ENCODE peak calls at places on chromosomes 2 and 18, in eight cellular contexts. U, R, S, E, A, V, X and H are unnamed samples.

GRCh38 chr2:172510083-172510482 is 45.8 kb upstream of the PDK1 start:
- DNase-seq in U (no peak), R (no peak), S (no peak), E (no peak), A (no peak), V (no peak), X (no peak), H (no peak)

GRCh38 chr2:160252278-160252887 is 52.3 kb upstream of the ITGB6 start:
- DNase-seq in U (peak; percentile 34), R (no peak), S (peak; percentile 23), E (no peak), A (no peak), V (no peak), X (no peak), H (no peak)

GRCh38 chr2:236546561-236546961 is 23.1 kb upstream of the ACKR3 start:
- DNase-seq in U (no peak), R (no peak), S (peak; percentile 90), E (no peak), A (no peak), V (no peak), X (no peak), H (no peak)

GRCh38 chr2:121075006-121075545 is 209.9 kb downstream of the TFCP2L1 start:
- DNase-seq in U (peak; percentile 83), R (peak; percentile 98), S (peak; percentile 42), E (peak; percentile 55), A (no peak), V (peak; percentile 74), X (peak; percentile 71), H (peak; percentile 98)

GRCh38 chr2:53075760-53076159 is 691.8 kb upstream of the CHAC2 start:
- DNase-seq in U (no peak), R (no peak), S (no peak), E (no peak), A (no peak), V (no peak), X (no peak), H (no peak)

GRCh38 chr2:233676046-233676445 is 4.3 kb downstream of the UGT1A9 start:
- DNase-seq in U (no peak), R (peak; percentile 29), S (no peak), E (no peak), A (no peak), V (no peak), X (no peak), H (no peak)

GRCh38 chr2:62938126-62938525 is 112.5 kb upstream of the OTX1 start:
- DNase-seq in U (no peak), R (no peak), S (no peak), E (no peak), A (no peak), V (no peak), X (no peak), H (no peak)

GRCh38 chr18:50177294-50177992 is 17.5 kb downstream of the MYO5B start:
- DNase-seq in U (no peak), R (no peak), S (no peak), E (no peak), A (no peak), V (no peak), X (no peak), H (no peak)

GRCh38 chr2:154425999-154426398 is 272.5 kb upstream of the KCNJ3 start:
- DNase-seq in U (peak; percentile 10), R (no peak), S (no peak), E (no peak), A (no peak), V (peak; percentile 44), X (no peak), H (no peak)

GRCh38 chr2:9261231-9261883 is 54.7 kb downstream of the ASAP2 start:
- DNase-seq in U (no peak), R (no peak), S (no peak), E (no peak), A (no peak), V (no peak), X (no peak), H (peak; percentile 66)

GRCh38 chr2:121172456-121172855 is 112.5 kb downstream of the TFCP2L1 start:
- DNase-seq in U (no peak), R (no peak), S (no peak), E (no peak), A (no peak), V (no peak), X (no peak), H (no peak)

GRCh38 chr2:120632796-120633646 is 102.6 kb upstream of the GLI2 start:
- DNase-seq in U (no peak), R (peak; percentile 6), S (no peak), E (peak; percentile 57), A (no peak), V (no peak), X (no peak), H (peak; percentile 27)

GRCh38 chr2:240591226-240591625 is 4.7 kb downstream of the CAPN10 start:
- DNase-seq in U (no peak), R (no peak), S (no peak), E (no peak), A (no peak), V (no peak), X (no peak), H (peak; percentile 91)

GRCh38 chr2:110873597-110874525 is 141.5 kb downstream of the ACOXL start:
- DNase-seq in U (no peak), R (no peak), S (no peak), E (peak; percentile 52), A (no peak), V (no peak), X (no peak), H (no peak)

GRCh38 chr18:37294951-37295350 is 270.6 kb downstream of the CELF4 start:
- DNase-seq in U (peak; percentile 42), R (no peak), S (no peak), E (no peak), A (no peak), V (no peak), X (no peak), H (peak; percentile 75)

GRCh38 chr2:135703300-135703699 is 38.4 kb upstream of the UBXN4 start:
- DNase-seq in U (no peak), R (no peak), S (no peak), E (no peak), A (no peak), V (no peak), X (no peak), H (no peak)

GRCh38 chr2:138059967-138060635 is 95.8 kb downstream of the HNMT start:
- DNase-seq in U (no peak), R (peak; percentile 89), S (no peak), E (no peak), A (no peak), V (peak; percentile 73), X (no peak), H (peak; percentile 34)

DNA sequence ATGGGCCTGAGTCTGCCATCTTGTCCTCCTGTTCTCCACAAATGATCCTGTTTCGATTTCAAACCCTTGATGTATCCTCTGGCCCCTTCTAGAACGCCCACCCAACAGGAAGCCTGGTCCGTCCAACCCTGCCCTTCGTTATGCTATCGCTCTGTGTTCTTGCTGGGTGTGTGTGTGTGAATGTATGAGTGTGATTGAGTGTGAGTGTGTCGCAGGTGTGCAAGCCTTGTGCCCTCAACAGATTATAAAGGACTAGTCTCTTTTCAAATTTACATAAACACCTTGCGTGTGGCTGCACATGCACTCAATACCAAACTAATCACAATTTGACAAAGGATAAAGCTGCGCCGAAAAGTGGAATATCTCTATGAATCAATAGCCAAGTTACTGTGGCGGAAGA is 149.5 kb upstream of the SALL3 start:
- DNase-seq in U (no peak), R (no peak), S (no peak), E (no peak), A (no peak), V (no peak), X (no peak), H (no peak)
- H3K9me3 ChIP-seq in U (no peaks in the 10 kb centered on the region), R (no peaks in the 10 kb centered on the region), S (no peaks in the 10 kb centered on the region), E (no peaks in the 10 kb centered on the region), A (no peaks in the 10 kb centered on the region), V (no peaks in the 10 kb centered on the region), X (no peaks in the 10 kb centered on the region), H (peaks cover 6% of the 10 kb centered on the region)

GRCh38 chr18:78736015-78736690 is 243.5 kb upstream of the SALL3 start:
- DNase-seq in U (no peak), R (no peak), S (no peak), E (no peak), A (no peak), V (no peak), X (peak; percentile 33), H (no peak)
- H3K9me3 ChIP-seq in U (no peaks in the 10 kb centered on the region), R (no peaks in the 10 kb centered on the region), S (no peaks in the 10 kb centered on the region), E (no peaks in the 10 kb centered on the region), A (no peaks in the 10 kb centered on the region), V (no peaks in the 10 kb centered on the region), X (no peaks in the 10 kb centered on the region), H (no peaks in the 10 kb centered on the region)

DNA sequence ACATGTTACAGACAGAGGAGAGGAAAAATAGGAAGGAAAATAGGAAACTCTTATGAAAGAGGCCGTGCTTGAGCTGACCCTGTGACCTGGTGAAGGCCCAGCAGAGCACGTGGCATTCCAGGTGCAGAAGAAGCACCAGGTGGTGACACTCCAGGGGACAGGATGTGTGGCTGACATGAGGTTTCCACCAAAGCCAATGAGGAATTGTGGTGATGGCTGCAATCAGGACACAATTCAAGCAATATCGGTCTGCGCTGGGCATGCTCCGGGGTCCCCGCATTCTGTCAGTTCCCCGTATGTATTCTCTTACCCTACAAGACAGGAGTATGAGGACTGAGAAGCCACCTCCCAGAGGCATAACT is 504.2 kb downstream of the EIPR1 start:
- DNase-seq in U (no peak), R (no peak), S (no peak), E (no peak), A (no peak), V (no peak), X (no peak), H (no peak)
- H3K9me3 ChIP-seq in U (no peaks in the 10 kb centered on the region), R (no peaks in the 10 kb centered on the region), S (no peaks in the 10 kb centered on the region), E (no peaks in the 10 kb centered on the region), A (no peaks in the 10 kb centered on the region), V (no peaks in the 10 kb centered on the region), X (no peaks in the 10 kb centered on the region), H (no peaks in the 10 kb centered on the region)

GRCh38 chr18:6328624-6329016 is 86.1 kb downstream of the L3MBTL4 start:
- DNase-seq in U (no peak), R (no peak), S (no peak), E (no peak), A (no peak), V (no peak), X (no peak), H (no peak)
- H3K9me3 ChIP-seq in U (no peaks in the 10 kb centered on the region), R (no peaks in the 10 kb centered on the region), S (no peaks in the 10 kb centered on the region), E (peaks cover 11% of the 10 kb centered on the region), A (peaks cover 9% of the 10 kb centered on the region), V (no peaks in the 10 kb centered on the region), X (peaks cover 7% of the 10 kb centered on the region), H (no peaks in the 10 kb centered on the region)

GRCh38 chr18:72152935-72153334 is 391.2 kb downstream of the CBLN2 start:
- DNase-seq in U (no peak), R (no peak), S (no peak), E (no peak), A (no peak), V (no peak), X (no peak), H (peak; percentile 15)

GRCh38 chr18:72147830-72148229 is 396.3 kb downstream of the CBLN2 start:
- DNase-seq in U (no peak), R (no peak), S (no peak), E (no peak), A (no peak), V (no peak), X (no peak), H (no peak)
- H3K9me3 ChIP-seq in U (no peaks in the 10 kb centered on the region), R (no peaks in the 10 kb centered on the region), S (no peaks in the 10 kb centered on the region), E (no peaks in the 10 kb centered on the region), A (no peaks in the 10 kb centered on the region), V (no peaks in the 10 kb centered on the region), X (no peaks in the 10 kb centered on the region), H (no peaks in the 10 kb centered on the region)

DNA sequence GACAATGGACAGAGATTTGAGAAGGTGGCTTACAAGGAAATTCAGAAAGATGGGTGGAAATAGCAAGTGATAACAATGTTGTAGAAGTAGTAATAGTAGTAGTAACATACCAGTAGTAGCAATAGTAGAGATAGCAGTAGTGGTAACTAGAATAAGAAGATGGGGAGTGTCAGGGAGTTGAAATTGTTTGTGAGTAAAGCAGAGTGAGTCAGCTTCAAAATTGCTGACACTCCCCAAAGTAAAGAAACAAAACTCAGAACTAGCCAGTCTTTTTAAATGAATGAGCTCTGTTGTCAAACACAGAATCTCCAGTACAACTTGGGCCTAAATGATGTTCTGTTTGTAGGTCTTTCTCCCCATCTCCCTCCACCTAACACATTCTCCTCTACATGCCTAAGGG is 1040.9 kb downstream of the CBLN2 start:
- DNase-seq in U (no peak), R (no peak), S (no peak), E (no peak), A (no peak), V (no peak), X (no peak), H (no peak)
- H3K9me3 ChIP-seq in U (no peaks in the 10 kb centered on the region), R (peaks cover 5% of the 10 kb centered on the region), S (no peaks in the 10 kb centered on the region), E (peaks cover 6% of the 10 kb centered on the region), A (no peaks in the 10 kb centered on the region), V (peaks cover 5% of the 10 kb centered on the region), X (no peaks in the 10 kb centered on the region), H (no peaks in the 10 kb centered on the region)